ENCODE peak calls at places on chromosomes 4 and X, in five cellular contexts. One of them, this sample, is unnamed. For H3K4me1, the result is how much of the 10 kb centered on the place peaks cover.

GRCh38 chrX:75067931-75068330 is 88.2 kb downstream of the ABCB7 start:
- DNase-seq in H9: no peak
- DNase-seq in upper lobe of right lung: no peak
- DNase-seq in upper lobe of left lung: no peak
- DNase-seq in stomach: no peak
- DNase-seq in this sample: no peak

GRCh38 chr4:141127884-141128283 is 5.4 kb downstream of the RNF150 start:
- DNase-seq in H9: no peak
- DNase-seq in upper lobe of right lung: no peak
- DNase-seq in stomach: no peak
- DNase-seq in upper lobe of left lung: no peak
- DNase-seq in this sample: no peak

GRCh38 chr4:150236626-150237025 is 158.4 kb downstream of the DCLK2 start:
- DNase-seq in upper lobe of left lung: no peak
- DNase-seq in stomach: no peak
- DNase-seq in H9: no peak
- DNase-seq in upper lobe of right lung: no peak
- DNase-seq in this sample: no peak

GRCh38 chr4:2931765-2932560 is 31.2 kb downstream of the NOP14 start:
- DNase-seq in H9: peak
- DNase-seq in stomach: peak
- DNase-seq in upper lobe of right lung: peak
- DNase-seq in upper lobe of left lung: peak
- DNase-seq in this sample: peak

GRCh38 chr4:167265231-167265630 is 30.9 kb upstream of the SPOCK3 start:
- DNase-seq in stomach: no peak
- DNase-seq in upper lobe of right lung: no peak
- DNase-seq in H9: no peak
- DNase-seq in upper lobe of left lung: no peak
- DNase-seq in this sample: no peak

GRCh38 chr4:181822005-181822375 is 421.2 kb upstream of the TENM3 start:
- DNase-seq in upper lobe of left lung: no peak
- DNase-seq in stomach: no peak
- DNase-seq in upper lobe of right lung: no peak
- DNase-seq in H9: no peak
- DNase-seq in this sample: no peak

GRCh38 chr4:105352826-105353225 is 121.0 kb downstream of the PPA2 start:
- DNase-seq in upper lobe of left lung: no peak
- DNase-seq in stomach: no peak
- DNase-seq in H9: no peak
- DNase-seq in upper lobe of right lung: no peak
- DNase-seq in this sample: no peak

GRCh38 chrX:81377329-81377728 is 175.4 kb downstream of the SH3BGRL start:
- DNase-seq in upper lobe of right lung: no peak
- DNase-seq in stomach: no peak
- DNase-seq in H9: no peak
- DNase-seq in upper lobe of left lung: no peak
- DNase-seq in this sample: no peak

GRCh38 chrX:70089575-70090297 is 27.5 kb downstream of the OTUD6A start:
- DNase-seq in upper lobe of left lung: no peak
- DNase-seq in upper lobe of right lung: no peak
- DNase-seq in H9: no peak
- DNase-seq in stomach: no peak
- DNase-seq in this sample: no peak

GRCh38 chr4:52627876-52628275 is 31.2 kb downstream of the USP46 start:
- DNase-seq in H9: no peak
- DNase-seq in upper lobe of left lung: no peak
- DNase-seq in stomach: no peak
- DNase-seq in upper lobe of right lung: no peak
- DNase-seq in this sample: peak

GRCh38 chr4:119314356-119314755 is 7.6 kb downstream of the FABP2 start:
- DNase-seq in upper lobe of left lung: no peak
- DNase-seq in H9: no peak
- DNase-seq in stomach: no peak
- DNase-seq in upper lobe of right lung: no peak
- DNase-seq in this sample: no peak

GRCh38 chrX:140764401-140764919 is 54.9 kb downstream of the LINC00632 start:
- DNase-seq in upper lobe of right lung: no peak
- DNase-seq in upper lobe of left lung: peak
- DNase-seq in H9: peak
- DNase-seq in stomach: no peak
- DNase-seq in this sample: peak

GRCh38 chr4:22692736-22693135 is at the start of gene GBA3:
- DNase-seq in stomach: no peak
- DNase-seq in H9: no peak
- DNase-seq in upper lobe of right lung: no peak
- DNase-seq in upper lobe of left lung: no peak
- DNase-seq in this sample: no peak

GRCh38 chrX:139026406-139027200 is 315.1 kb upstream of the FGF13 start:
- DNase-seq in upper lobe of left lung: no peak
- DNase-seq in H9: no peak
- DNase-seq in stomach: no peak
- DNase-seq in upper lobe of right lung: no peak
- DNase-seq in this sample: no peak

GRCh38 chrX:5957506-5957905 is 271.2 kb downstream of the NLGN4X start:
- DNase-seq in upper lobe of left lung: no peak
- DNase-seq in upper lobe of right lung: no peak
- DNase-seq in H9: no peak
- DNase-seq in stomach: no peak
- DNase-seq in this sample: no peak

GRCh38 chr4:154132406-154132805 is 343.5 kb upstream of the SFRP2 start:
- DNase-seq in upper lobe of right lung: no peak
- DNase-seq in stomach: no peak
- DNase-seq in H9: no peak
- DNase-seq in upper lobe of left lung: no peak
- DNase-seq in this sample: no peak

DNA sequence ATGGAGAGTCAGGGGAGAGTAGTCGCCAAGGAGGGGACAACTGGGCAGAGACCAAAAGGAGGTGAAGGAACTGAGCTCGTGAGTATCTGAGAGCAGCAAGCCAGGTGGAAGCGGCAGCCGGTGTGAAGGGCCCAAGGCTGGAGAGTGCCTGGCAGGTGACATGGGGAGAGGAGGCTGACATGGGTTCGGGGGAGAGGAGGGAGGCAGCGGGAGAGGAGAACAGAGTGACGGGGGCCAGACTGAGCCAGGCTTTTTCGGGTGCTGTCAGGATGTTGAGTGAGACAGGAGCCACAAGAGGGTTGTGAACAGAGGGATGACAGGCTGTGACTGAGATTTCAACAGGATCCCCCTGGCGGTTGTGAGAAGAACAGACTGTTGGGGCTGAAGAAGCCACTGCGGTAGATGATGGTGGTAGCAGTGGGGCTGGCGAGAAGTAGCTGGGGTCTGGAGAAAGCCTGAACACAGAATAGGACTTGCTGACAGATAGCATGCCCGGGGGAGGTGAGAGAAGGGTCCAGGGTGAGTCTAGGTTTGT is 5.7 kb downstream of the ELK1 start:
- DNase-seq in stomach: no peak
- DNase-seq in upper lobe of right lung: no peak
- DNase-seq in H9: peak
- DNase-seq in upper lobe of left lung: no peak
- DNase-seq in this sample: no peak
- H3K4me1 ChIP-seq in stomach: under half
- H3K4me1 ChIP-seq in upper lobe of right lung: under half
- H3K4me1 ChIP-seq in H9: under half
- H3K4me1 ChIP-seq in upper lobe of left lung: under half
- H3K4me1 ChIP-seq in this sample: under half

DNA sequence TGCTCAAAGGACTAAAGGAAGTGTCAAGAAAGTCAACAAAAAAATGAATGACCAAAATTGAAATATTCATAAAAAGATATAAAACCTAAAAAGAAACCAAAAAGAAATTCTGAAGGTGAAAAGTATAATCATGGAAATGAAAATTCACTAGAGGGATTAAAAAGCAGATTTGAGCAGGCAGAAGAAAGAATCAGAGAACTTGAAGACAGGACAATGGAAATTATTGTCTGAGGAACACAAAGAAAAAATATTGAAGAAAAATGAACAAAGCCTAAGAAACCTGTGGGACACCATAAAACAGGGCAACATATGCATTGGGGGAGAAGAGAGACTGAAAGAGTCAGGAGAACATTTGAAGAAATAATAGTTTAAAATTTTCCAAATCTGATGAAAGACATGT is 9.9 kb upstream of the SPON2 start:
- DNase-seq in stomach: no peak
- DNase-seq in upper lobe of left lung: no peak
- DNase-seq in H9: no peak
- DNase-seq in upper lobe of right lung: no peak
- DNase-seq in this sample: no peak
- H3K4me1 ChIP-seq in stomach: under half
- H3K4me1 ChIP-seq in upper lobe of left lung: under half
- H3K4me1 ChIP-seq in H9: under half
- H3K4me1 ChIP-seq in upper lobe of right lung: under half
- H3K4me1 ChIP-seq in this sample: under half

GRCh38 chrX:12975999-12976558 is 1.2 kb downstream of the TMSB4X start:
- DNase-seq in H9: no peak
- DNase-seq in stomach: peak
- DNase-seq in upper lobe of left lung: peak
- DNase-seq in upper lobe of right lung: peak
- DNase-seq in this sample: peak
- H3K4me1 ChIP-seq in H9: under half
- H3K4me1 ChIP-seq in stomach: under half
- H3K4me1 ChIP-seq in upper lobe of left lung: under half
- H3K4me1 ChIP-seq in upper lobe of right lung: under half
- H3K4me1 ChIP-seq in this sample: under half

DNA sequence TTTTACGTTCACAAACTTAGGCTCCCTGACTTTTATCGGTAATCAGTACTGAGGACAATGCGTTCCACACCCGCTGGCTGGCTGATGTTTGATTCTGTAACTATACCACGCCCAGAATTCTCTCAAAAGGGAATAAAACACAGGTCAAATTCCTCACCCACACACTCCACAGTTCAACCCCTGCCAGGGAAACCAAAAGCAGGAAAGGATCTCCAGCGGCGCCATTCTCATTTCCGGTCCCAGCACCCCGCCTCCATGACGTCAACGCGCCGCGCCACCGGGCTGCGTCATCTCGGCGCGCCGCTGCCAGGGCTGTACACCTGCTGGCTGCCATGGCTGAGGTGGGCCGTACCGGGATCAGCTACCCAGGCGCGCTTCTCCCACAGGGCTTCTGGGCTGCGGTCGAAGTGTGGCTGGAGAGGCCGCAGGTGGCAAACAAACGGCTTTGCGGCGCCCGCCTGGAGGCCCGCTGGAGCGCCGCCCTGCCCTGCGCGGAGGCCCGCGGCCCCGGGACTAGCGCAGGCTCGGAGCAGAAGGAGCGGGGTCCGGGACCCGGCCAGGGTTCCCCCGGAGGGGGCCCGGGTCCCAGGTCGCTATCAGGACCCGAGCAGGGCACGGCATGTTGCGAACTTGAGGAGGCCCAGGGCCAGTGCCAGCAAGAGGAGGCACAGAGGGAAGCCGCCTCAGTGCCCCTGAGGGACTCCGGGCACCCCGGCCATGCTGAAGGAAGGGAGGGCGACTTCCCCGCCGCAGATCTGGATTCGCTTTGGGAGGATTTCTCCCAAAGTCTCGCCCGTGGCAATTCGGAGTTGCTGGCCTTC is at the start of the genes ACOX3 and TRMT44:
- DNase-seq in H9: peak
- DNase-seq in upper lobe of right lung: peak
- DNase-seq in upper lobe of left lung: peak
- DNase-seq in stomach: peak
- DNase-seq in this sample: peak
- H3K4me1 ChIP-seq in H9: under half
- H3K4me1 ChIP-seq in upper lobe of right lung: half or more
- H3K4me1 ChIP-seq in upper lobe of left lung: half or more
- H3K4me1 ChIP-seq in stomach: under half
- H3K4me1 ChIP-seq in this sample: under half

DNA sequence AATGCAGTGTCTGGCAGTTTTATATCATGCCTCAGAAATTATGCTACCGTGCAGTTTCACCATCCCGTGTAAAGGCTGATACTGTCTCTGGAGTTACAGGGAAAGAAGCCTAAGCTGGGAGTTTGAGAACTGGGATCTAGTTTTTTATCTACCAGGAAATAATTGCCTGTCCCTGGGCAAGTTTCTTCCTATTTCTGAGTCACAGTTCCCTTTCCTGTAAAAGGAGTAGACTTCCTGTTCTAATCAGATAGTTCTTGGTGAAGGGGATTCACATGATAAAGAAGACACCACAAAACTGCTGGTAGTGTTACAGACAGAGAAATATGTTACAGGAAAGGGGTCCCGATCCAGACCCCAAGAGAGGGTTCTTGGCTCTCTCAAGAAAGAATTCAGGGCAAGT is 17.1 kb downstream of the HERC3 start:
- DNase-seq in upper lobe of right lung: no peak
- DNase-seq in stomach: no peak
- DNase-seq in H9: no peak
- DNase-seq in upper lobe of left lung: no peak
- DNase-seq in this sample: no peak
- H3K4me1 ChIP-seq in upper lobe of right lung: under half
- H3K4me1 ChIP-seq in stomach: under half
- H3K4me1 ChIP-seq in H9: under half
- H3K4me1 ChIP-seq in upper lobe of left lung: under half
- H3K4me1 ChIP-seq in this sample: under half

DNA sequence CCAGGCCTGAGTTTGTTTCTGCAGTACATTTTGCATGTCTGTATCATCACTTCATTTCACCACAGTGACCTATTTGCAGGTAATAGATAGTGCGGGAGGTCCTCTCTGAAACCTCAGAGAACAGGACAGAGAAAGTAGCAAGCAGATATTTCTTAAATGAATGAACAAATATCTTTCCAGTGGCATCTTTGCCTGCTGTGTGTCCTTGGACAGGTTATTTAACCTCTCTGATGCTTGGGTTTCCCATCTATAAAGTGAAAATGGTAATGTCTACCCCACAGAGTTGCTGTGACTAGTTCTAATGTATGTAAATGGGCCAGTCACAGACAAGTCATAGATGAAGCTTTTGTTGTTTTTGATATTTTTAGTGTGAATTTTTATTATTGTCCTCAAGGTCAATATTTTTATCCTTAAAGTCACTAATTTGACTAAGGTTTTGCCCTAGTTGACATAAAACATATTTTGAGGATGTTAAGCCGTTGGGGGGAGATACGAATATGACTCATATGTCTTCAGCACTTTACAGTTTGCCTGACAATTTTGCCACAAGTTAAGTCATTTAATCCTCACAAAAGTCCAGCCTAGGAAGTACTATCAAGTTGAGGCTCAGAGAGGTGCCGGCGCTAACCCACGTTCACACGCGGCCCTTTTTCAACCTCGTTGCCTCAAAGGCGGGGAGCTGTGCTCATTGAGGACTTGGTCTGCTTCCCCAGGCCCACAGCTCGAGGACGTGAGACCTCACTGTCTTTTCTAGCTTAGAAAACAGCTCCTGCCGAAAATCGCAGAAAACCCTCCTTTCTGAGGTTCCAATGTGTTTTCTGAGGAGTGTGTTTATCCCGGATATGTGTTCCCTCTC is 126.7 kb upstream of the STX18 start:
- DNase-seq in stomach: no peak
- DNase-seq in H9: no peak
- DNase-seq in upper lobe of left lung: no peak
- DNase-seq in upper lobe of right lung: no peak
- DNase-seq in this sample: no peak
- H3K4me1 ChIP-seq in stomach: under half
- H3K4me1 ChIP-seq in H9: under half
- H3K4me1 ChIP-seq in upper lobe of left lung: under half
- H3K4me1 ChIP-seq in upper lobe of right lung: under half
- H3K4me1 ChIP-seq in this sample: under half

GRCh38 chr4:41478518-41478917 is 59.4 kb upstream of the LIMCH1 start:
- DNase-seq in upper lobe of left lung: no peak
- DNase-seq in stomach: no peak
- DNase-seq in upper lobe of right lung: no peak
- DNase-seq in H9: no peak
- DNase-seq in this sample: no peak
- H3K4me1 ChIP-seq in upper lobe of left lung: under half
- H3K4me1 ChIP-seq in stomach: under half
- H3K4me1 ChIP-seq in upper lobe of right lung: under half
- H3K4me1 ChIP-seq in H9: under half
- H3K4me1 ChIP-seq in this sample: under half